ENCODE peak calls at places on chromosomes 5 and 9, in nine cellular contexts. K is HT-29; W is activated CD4-positive, CD25-positive, alpha-beta regulatory T cell treated with anti-CD3 and anti-CD28 coated beads, Interleukin-2, amount 50 U/mL, for 16 hours; H is COR-L47; Z is SHP77; O is ureter; C is sigmoid colon; N is A549; G is kidney tubule cell. M is an unnamed sample.

GRCh38 chr9:122661416-122661815 is at the start of gene OR1L1:
- DNase-seq in K (no peak), W (no peak), H (no peak), Z (no peak), O (no peak), C (no peak), N (no peak), G (no peak), M (no peak)

GRCh38 chr9:132742821-132743311 is 72.6 kb downstream of the GTF3C4 start:
- DNase-seq in K (no peak), W (no peak), H (no peak), Z (no peak), O (no peak), C (no peak), N (no peak), G (no peak), M (peak; percentile 47)

GRCh38 chr5:113491022-113491421 is 2.8 kb upstream of the MCC start:
- DNase-seq in K (no peak), W (no peak), H (no peak), Z (no peak), O (no peak), C (no peak), N (no peak), G (no peak), M (no peak)

GRCh38 chr5:81552844-81553569 is 159.1 kb upstream of the ACOT12 start:
- DNase-seq in K (peak; percentile 58), W (no peak), H (no peak), Z (no peak), O (no peak), C (no peak), N (no peak), G (peak; percentile 54), M (no peak)

GRCh38 chr9:105296889-105297288 is 52.4 kb downstream of the SLC44A1 start:
- DNase-seq in K (peak; percentile 49), W (no peak), H (no peak), Z (no peak), O (no peak), C (no peak), N (peak; percentile 83), G (peak; percentile 83), M (no peak)

GRCh38 chr5:133496631-133497030 is 115.7 kb downstream of the FSTL4 start:
- DNase-seq in K (no peak), W (no peak), H (no peak), Z (no peak), O (no peak), C (no peak), N (no peak), G (no peak), M (no peak)

GRCh38 chr9:15357050-15357653 is 50.1 kb upstream of the TTC39B start:
- DNase-seq in K (peak; percentile 48), W (no peak), H (no peak), Z (no peak), O (no peak), C (no peak), N (peak; percentile 23), G (peak; percentile 39), M (no peak)

GRCh38 chr5:125298711-125299379 is 552.4 kb upstream of the ZNF608 start:
- DNase-seq in K (no peak), W (no peak), H (no peak), Z (no peak), O (no peak), C (no peak), N (no peak), G (no peak), M (no peak)

GRCh38 chr9:77648458-77649108 is 461 bp upstream of the GNA14 start:
- DNase-seq in K (peak; percentile 85), W (no peak), H (no peak), Z (peak; percentile 33), O (peak; percentile 64), C (peak; percentile 82), N (no peak), G (peak; percentile 33), M (peak; percentile 80)

GRCh38 chr9:21933865-21934264 is 60.3 kb downstream of the CDKN2A start:
- DNase-seq in K (no peak), W (no peak), H (no peak), Z (no peak), O (no peak), C (no peak), N (no peak), G (peak; percentile 17), M (no peak)

GRCh38 chr5:175250426-175250825 is 193.6 kb downstream of the DRD1 start:
- DNase-seq in K (no peak), W (no peak), H (no peak), Z (no peak), O (no peak), C (no peak), N (no peak), G (no peak), M (no peak)

GRCh38 chr5:143126121-143127019 is 277.1 kb downstream of the NR3C1 start:
- DNase-seq in K (no peak), W (no peak), H (no peak), Z (no peak), O (no peak), C (no peak), N (no peak), G (no peak), M (no peak)

GRCh38 chr9:78592866-78593265 is 295.9 kb downstream of the PSAT1 start:
- DNase-seq in K (no peak), W (no peak), H (no peak), Z (no peak), O (no peak), C (no peak), N (no peak), G (peak; percentile 51), M (no peak)

GRCh38 chr5:90437663-90438062 is 28.1 kb upstream of the CETN3 start:
- DNase-seq in K (no peak), W (no peak), H (no peak), Z (no peak), O (no peak), C (no peak), N (no peak), G (no peak), M (no peak)

GRCh38 chr5:81852277-81853004 is 101.5 kb upstream of the SSBP2 start:
- DNase-seq in K (no peak), W (no peak), H (peak; percentile 75), Z (peak; percentile 59), O (no peak), C (peak; percentile 73), N (peak; percentile 7), G (peak; percentile 44), M (peak; percentile 89)

GRCh38 chr5:9786378-9787360 is 156.5 kb upstream of the TAS2R1 start:
- DNase-seq in K (no peak), W (no peak), H (no peak), Z (no peak), O (no peak), C (no peak), N (no peak), G (no peak), M (no peak)

GRCh38 chr5:122959740-122960450 is 76.6 kb downstream of the PPIC start:
- DNase-seq in K (no peak), W (no peak), H (no peak), Z (no peak), O (no peak), C (no peak), N (no peak), G (no peak), M (no peak)

GRCh38 chr5:173237821-173238220 is 2.8 kb upstream of the NKX2-5 start:
- DNase-seq in K (no peak), W (no peak), H (no peak), Z (no peak), O (no peak), C (no peak), N (no peak), G (no peak), M (peak; percentile 17)

GRCh38 chr9:131358438-131359029 is 35.4 kb upstream of the PRRC2B start:
- DNase-seq in K (no peak), W (no peak), H (no peak), Z (no peak), O (no peak), C (no peak), N (no peak), G (no peak), M (peak; percentile 20)

GRCh38 chr9:99595796-99596195 is 225.9 kb upstream of the NR4A3 start:
- DNase-seq in K (no peak), W (no peak), H (no peak), Z (no peak), O (no peak), C (no peak), N (no peak), G (no peak), M (no peak)

GRCh38 chr9:79447308-79447605 is 124.5 kb upstream of the TLE4 start:
- DNase-seq in K (no peak), W (no peak), H (no peak), Z (no peak), O (no peak), C (no peak), N (no peak), G (no peak), M (no peak)

GRCh38 chr9:68577778-68578591 is 37.3 kb upstream of the TMEM252 start:
- DNase-seq in K (no peak), W (no peak), H (no peak), Z (no peak), O (no peak), C (no peak), N (no peak), G (no peak), M (no peak)

GRCh38 chr9:80204054-80204453 is 632.3 kb downstream of the TLE4 start:
- DNase-seq in K (no peak), W (no peak), H (no peak), Z (no peak), O (no peak), C (no peak), N (no peak), G (no peak), M (no peak)

GRCh38 chr5:125408582-125409069 is 662.2 kb upstream of the ZNF608 start:
- DNase-seq in K (peak; percentile 82), W (no peak), H (no peak), Z (peak; percentile 30), O (no peak), C (no peak), N (peak; percentile 50), G (peak; percentile 100), M (no peak)

GRCh38 chr9:101119206-101119819 is 90.8 kb downstream of the PLPPR1 start:
- DNase-seq in K (peak; percentile 75), W (no peak), H (peak; percentile 70), Z (peak; percentile 40), O (peak; percentile 43), C (no peak), N (peak; percentile 58), G (peak; percentile 66), M (no peak)

GRCh38 chr5:91977599-91977998 is 594.5 kb upstream of the ARRDC3 start:
- DNase-seq in K (no peak), W (no peak), H (peak; percentile 57), Z (peak; percentile 45), O (no peak), C (no peak), N (no peak), G (no peak), M (no peak)

M was measured in spleen.